ENCODE peak calls at places on chromosomes 2 and 18, in seven cellular contexts. T, Z, R, I, H, P and E are unnamed samples.

GRCh38 chr2:25252291-25253152 is 84.1 kb upstream of the POMC start:
- DNase-seq in T (no peak), Z (peak), R (peak), I (peak), H (peak), P (peak), E (no peak)

GRCh38 chr18:50878345-50879301 is at the start of gene ME2:
- DNase-seq in T (peak), Z (peak), R (peak), I (peak), H (peak), P (peak), E (peak)

GRCh38 chr18:63963610-63964256 is 6.1 kb upstream of the SERPINB8 start:
- DNase-seq in T (peak), Z (peak), R (no peak), I (peak), H (no peak), P (peak), E (no peak)

GRCh38 chr18:48580782-48581181 is 42.0 kb downstream of the CTIF start:
- DNase-seq in T (no peak), Z (no peak), R (no peak), I (peak), H (no peak), P (no peak), E (no peak)

GRCh38 chr2:112916145-112916571 is 5.2 kb downstream of the IL37 start:
- DNase-seq in T (no peak), Z (no peak), R (no peak), I (no peak), H (no peak), P (no peak), E (no peak)

GRCh38 chr2:44358498-44358897 is 2.8 kb downstream of the PREPL start:
- DNase-seq in T (no peak), Z (peak), R (peak), I (no peak), H (no peak), P (peak), E (peak)

GRCh38 chr2:100752628-100753333 is 67.2 kb upstream of the NPAS2 start:
- DNase-seq in T (no peak), Z (peak), R (no peak), I (peak), H (no peak), P (peak), E (no peak)

GRCh38 chr2:42917374-42918017 is 125.1 kb upstream of the HAAO start:
- DNase-seq in T (no peak), Z (peak), R (no peak), I (no peak), H (no peak), P (peak), E (no peak)

GRCh38 chr2:240368746-240369724 is 66.4 kb upstream of the GPC1 start:
- DNase-seq in T (no peak), Z (no peak), R (peak), I (no peak), H (no peak), P (no peak), E (no peak)

GRCh38 chr2:239040152-239040761 is 192.4 kb downstream of the TWIST2 start:
- DNase-seq in T (no peak), Z (no peak), R (no peak), I (no peak), H (no peak), P (no peak), E (no peak)

GRCh38 chr2:176537932-176538331 is 268.7 kb downstream of the MTX2 start:
- DNase-seq in T (no peak), Z (no peak), R (no peak), I (no peak), H (no peak), P (no peak), E (no peak)

GRCh38 chr18:44687421-44687820 is 6.7 kb downstream of the SETBP1 start:
- DNase-seq in T (no peak), Z (no peak), R (no peak), I (no peak), H (no peak), P (no peak), E (no peak)

GRCh38 chr2:100274076-100274475 is 48.2 kb downstream of the LONRF2 start:
- DNase-seq in T (no peak), Z (no peak), R (no peak), I (no peak), H (no peak), P (no peak), E (no peak)

GRCh38 chr2:215705771-215706261 is 269.9 kb upstream of the FN1 start:
- DNase-seq in T (no peak), Z (no peak), R (no peak), I (no peak), H (no peak), P (peak), E (no peak)

GRCh38 chr2:148237911-148238310 is 217.0 kb downstream of the MBD5 start:
- DNase-seq in T (no peak), Z (no peak), R (no peak), I (no peak), H (no peak), P (no peak), E (no peak)

GRCh38 chr18:56413862-56414261 is 224.5 kb downstream of the TXNL1 start:
- DNase-seq in T (no peak), Z (no peak), R (no peak), I (no peak), H (no peak), P (no peak), E (no peak)

GRCh38 chr2:714005-714741 is 37.0 kb upstream of the TMEM18 start:
- DNase-seq in T (peak), Z (peak), R (no peak), I (peak), H (no peak), P (no peak), E (peak)

GRCh38 chr2:192140236-192140839 is 54.4 kb downstream of the TMEFF2 start:
- DNase-seq in T (no peak), Z (no peak), R (no peak), I (no peak), H (no peak), P (peak), E (no peak)

GRCh38 chr18:28766027-28766426 is 589.1 kb upstream of the CDH2 start:
- DNase-seq in T (no peak), Z (peak), R (no peak), I (no peak), H (no peak), P (peak), E (no peak)

GRCh38 chr18:67710639-67711038 is 194.1 kb upstream of the DSEL start:
- DNase-seq in T (no peak), Z (no peak), R (no peak), I (peak), H (no peak), P (no peak), E (no peak)

GRCh38 chr2:101426808-101427207 is 39.5 kb upstream of the CREG2 start:
- DNase-seq in T (no peak), Z (no peak), R (no peak), I (no peak), H (no peak), P (no peak), E (no peak)

GRCh38 chr2:63785096-63785495 is 56.6 kb upstream of the UGP2 start:
- DNase-seq in T (no peak), Z (no peak), R (no peak), I (no peak), H (no peak), P (no peak), E (no peak)

GRCh38 chr2:14907014-14907612 is 274.6 kb downstream of the LRATD1 start:
- DNase-seq in T (no peak), Z (no peak), R (no peak), I (no peak), H (no peak), P (no peak), E (no peak)

GRCh38 chr2:236527198-236527640 is 42.4 kb upstream of the ACKR3 start:
- DNase-seq in T (no peak), Z (no peak), R (no peak), I (no peak), H (no peak), P (peak), E (no peak)

GRCh38 chr2:199470672-199471442 is 13.1 kb upstream of the SATB2 start:
- DNase-seq in T (no peak), Z (no peak), R (no peak), I (no peak), H (no peak), P (no peak), E (no peak)

GRCh38 chr2:181678033-181678586 is 2.2 kb downstream of the NEUROD1 start:
- DNase-seq in T (peak), Z (peak), R (peak), I (peak), H (peak), P (peak), E (no peak)

GRCh38 chr2:136310005-136310495 is 192.1 kb upstream of the CXCR4 start:
- DNase-seq in T (no peak), Z (no peak), R (no peak), I (no peak), H (no peak), P (no peak), E (peak)

GRCh38 chr18:8609711-8610441 is 639 bp downstream of the RAB12 start:
- DNase-seq in T (no peak), Z (no peak), R (peak), I (peak), H (peak), P (no peak), E (no peak)

GRCh38 chr2:19574788-19575260 is 216.4 kb upstream of the OSR1 start:
- DNase-seq in T (peak), Z (peak), R (peak), I (peak), H (no peak), P (peak), E (no peak)

GRCh38 chr2:173217106-173217840 is 137.4 kb upstream of the CDCA7 start:
- DNase-seq in T (no peak), Z (no peak), R (no peak), I (no peak), H (no peak), P (peak), E (no peak)

GRCh38 chr2:128091691-128092050 is 671 bp downstream of the UGGT1 start:
- DNase-seq in T (no peak), Z (peak), R (no peak), I (no peak), H (no peak), P (peak), E (no peak)

GRCh38 chr18:10726198-10727068 is 200.6 kb downstream of the NAPG start:
- DNase-seq in T (no peak), Z (no peak), R (no peak), I (no peak), H (no peak), P (no peak), E (no peak)

GRCh38 chr2:132804045-132804444 is 134.0 kb upstream of the LYPD1 start:
- DNase-seq in T (peak), Z (peak), R (no peak), I (no peak), H (no peak), P (peak), E (no peak)

GRCh38 chr2:75563591-75563990 is 2.9 kb upstream of the EVA1A start:
- DNase-seq in T (no peak), Z (no peak), R (no peak), I (no peak), H (no peak), P (no peak), E (no peak)

DNA sequence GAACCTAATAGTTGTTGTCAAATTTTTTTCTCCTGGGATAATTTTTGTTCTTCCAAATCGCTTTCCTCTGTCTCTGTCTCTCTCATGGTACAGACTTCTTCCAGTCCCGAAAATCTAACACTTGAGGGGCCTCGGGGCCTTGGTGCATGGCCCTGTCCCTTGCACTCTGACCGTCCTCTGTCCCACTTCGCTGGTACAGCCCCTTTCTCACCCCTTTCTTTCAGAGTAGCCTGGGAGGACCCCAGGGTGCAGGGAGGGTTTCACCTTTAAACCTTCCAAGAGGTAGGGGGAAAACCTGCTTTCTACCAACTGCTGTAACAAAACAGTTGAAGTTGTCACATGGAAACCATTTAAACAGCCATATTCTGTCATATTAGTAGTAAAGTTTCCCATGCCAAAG is 22.2 kb upstream of the FAHD2A start:
- DNase-seq in T (no peak), Z (no peak), R (no peak), I (no peak), H (no peak), P (no peak), E (no peak)
- TF ChIP-seq CTCF in T (no peak), Z (no peak), R (no peak), I (no peak), H (no peak), P (no peak), E (no peak)

GRCh38 chr2:129619471-129619870 is 360.0 kb upstream of the RAB6C start:
- DNase-seq in T (no peak), Z (no peak), R (no peak), I (no peak), H (no peak), P (no peak), E (no peak)
- TF ChIP-seq CTCF in T (no peak), Z (no peak), R (no peak), I (no peak), H (no peak), P (no peak), E (no peak)

DNA sequence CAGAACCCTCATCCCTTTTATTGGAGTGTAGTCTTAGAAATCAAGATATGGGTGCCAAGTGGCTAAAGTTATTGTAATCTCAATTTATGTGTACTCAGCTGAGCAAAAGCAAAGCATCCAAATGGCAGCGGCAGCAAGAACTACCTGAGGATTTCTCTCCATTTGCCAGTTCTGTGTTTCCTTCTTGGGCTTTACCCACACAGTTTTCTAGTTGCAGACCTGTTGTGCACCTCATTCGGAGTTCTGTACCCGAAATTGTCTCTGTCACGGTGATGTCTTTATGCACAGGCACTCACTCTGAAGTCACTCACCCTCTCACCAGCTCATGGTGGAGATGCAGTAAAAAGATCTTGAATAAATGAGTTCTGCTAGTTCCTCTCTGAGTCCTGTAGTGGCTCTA is 43.6 kb downstream of the INPP4A start:
- DNase-seq in T (no peak), Z (no peak), R (no peak), I (no peak), H (peak), P (no peak), E (no peak)
- TF ChIP-seq CTCF in T (no peak), Z (no peak), R (no peak), I (no peak), H (no peak), P (no peak), E (no peak)

DNA sequence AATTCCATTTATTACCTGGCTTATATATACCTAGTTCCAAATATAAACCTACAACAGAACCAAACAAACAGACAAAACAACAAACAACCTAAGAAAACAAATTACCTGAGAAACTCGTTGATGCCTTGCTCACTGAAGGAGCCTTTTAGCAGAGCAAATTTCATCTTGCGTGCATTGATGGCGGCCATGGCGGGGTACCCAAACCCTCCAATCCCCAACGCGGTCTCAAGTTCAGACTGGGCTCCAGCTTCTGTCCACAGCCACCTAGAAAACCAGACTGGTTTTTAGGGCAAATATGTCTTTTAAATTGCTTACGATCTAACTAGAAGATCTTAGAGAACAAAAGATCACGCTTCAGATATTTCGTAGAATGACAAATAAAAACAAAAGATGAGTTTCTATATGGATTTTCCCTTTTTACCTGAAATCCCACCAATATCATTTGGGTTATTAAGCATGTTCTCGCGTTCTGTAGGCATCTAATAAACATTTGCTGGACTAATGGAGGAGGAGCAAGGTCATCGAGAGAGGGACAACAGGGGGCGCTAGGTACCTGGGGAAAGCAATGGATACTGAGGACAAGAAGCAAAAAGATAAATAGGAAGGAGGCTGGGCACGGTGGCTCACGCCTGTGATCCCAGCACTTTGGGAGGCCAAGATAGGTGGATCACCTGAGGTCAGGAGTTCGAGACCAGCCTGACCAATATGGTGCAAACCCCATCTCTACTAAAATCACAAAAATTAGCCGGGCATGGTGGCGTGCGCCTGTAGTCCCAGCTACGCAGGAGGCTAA is 25.2 kb downstream of the PDIA6 start:
- DNase-seq in T (no peak), Z (no peak), R (no peak), I (no peak), H (peak), P (no peak), E (no peak)
- TF ChIP-seq CTCF in T (peak), Z (peak), R (no peak), I (peak), H (no peak), P (no peak), E (peak)

DNA sequence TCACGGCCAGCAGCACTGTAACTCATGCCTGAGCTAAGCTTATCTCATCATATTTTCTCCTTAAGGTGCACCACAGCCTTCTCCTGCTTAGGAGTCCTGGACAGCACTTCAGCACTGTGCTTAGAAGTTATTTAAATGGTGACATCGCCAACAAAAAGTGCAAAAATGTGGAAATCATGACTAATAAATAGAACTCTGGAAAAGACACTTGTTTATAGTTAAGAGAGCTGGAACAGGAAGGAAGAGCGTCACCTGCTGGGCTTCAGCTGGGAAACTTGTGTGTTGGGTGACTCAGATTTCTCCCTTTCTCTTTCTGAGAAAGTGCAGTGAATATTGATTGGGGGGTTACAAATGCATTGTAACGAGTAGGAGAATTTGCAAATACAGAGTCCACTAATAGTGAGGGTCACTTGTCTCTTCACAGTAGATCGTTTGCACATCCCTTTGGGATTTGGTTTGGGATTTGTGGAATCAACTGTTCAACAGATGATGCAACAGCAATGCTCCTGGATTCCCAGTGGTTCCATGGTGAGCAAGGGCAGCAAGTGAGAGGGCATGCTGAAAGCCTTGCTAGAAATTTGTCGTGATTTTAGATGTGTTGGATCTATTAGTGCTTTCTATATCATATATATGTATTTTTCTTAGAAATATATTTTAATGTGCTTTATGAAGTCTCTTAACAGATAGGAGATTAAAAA is 84.2 kb downstream of the DOK6 start:
- DNase-seq in T (peak), Z (peak), R (no peak), I (no peak), H (no peak), P (peak), E (no peak)
- TF ChIP-seq CTCF in T (peak), Z (peak), R (no peak), I (peak), H (no peak), P (peak), E (no peak)

DNA sequence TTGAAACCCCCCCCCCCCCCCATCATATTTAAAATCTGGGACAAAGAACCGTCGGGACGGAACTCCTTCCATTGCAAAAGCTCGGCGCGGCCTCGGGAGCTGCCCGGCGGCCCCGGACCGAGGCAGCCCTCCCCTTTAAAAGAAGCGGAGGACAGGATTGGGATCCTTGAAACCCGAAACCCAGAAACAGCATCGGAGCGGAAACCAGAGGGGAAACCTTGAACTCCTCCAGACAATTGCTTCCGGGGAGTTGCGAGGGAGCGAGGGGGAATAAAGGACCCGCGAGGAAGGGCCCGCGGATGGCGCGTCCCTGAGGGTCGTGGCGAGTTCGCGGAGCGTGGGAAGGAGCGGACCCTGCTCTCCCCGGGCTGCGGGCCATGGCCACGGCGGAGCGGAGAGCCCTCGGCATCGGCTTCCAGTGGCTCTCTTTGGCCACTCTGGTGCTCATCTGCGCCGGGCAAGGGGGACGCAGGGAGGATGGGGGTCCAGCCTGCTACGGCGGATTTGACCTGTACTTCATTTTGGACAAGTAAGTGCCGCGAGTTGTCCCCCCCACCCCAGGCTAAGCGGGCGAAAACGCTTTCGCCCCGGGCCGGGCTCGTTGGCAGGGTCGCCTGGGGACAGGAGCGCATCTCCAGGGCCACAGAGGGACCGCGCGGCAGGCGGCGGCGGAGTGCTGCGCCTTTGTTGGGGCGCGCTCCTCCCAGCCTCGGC is at the start of gene ANTXR1:
- DNase-seq in T (peak), Z (peak), R (peak), I (peak), H (peak), P (peak), E (no peak)
- TF ChIP-seq CTCF in T (no peak), Z (no peak), R (no peak), I (no peak), H (no peak), P (no peak), E (no peak)

DNA sequence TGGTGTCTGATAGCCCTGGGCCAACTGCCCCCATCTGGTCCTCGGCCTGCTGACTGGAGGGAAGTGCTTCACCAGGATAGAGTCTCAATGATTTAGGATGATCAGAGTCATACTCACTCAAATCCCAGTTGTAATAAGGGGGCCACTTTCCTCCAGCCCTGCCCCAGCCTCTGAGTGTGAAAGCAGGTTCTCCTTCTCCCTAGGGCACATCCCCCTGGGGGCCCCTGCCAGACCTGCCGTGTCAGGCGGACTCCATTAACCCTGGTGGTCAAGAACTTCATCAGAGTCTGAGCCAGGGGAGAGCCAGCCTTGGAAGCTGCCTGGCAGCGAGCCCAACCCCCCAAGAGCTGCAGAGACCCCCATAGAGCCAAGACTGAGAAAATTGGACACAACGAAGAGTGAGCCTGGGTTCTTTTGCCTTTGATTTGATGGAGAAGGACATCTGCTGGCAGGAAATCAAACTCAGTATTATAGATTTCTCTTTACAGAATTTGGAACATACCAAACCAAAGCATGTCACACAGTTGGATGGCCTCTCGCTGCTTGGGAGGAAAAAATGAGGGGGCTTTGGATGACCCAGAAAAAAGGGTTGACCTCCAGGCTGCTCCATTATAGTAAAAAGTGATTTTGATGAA is 509.5 kb downstream of the CMPK2 start:
- DNase-seq in T (no peak), Z (no peak), R (no peak), I (no peak), H (no peak), P (no peak), E (no peak)
- TF ChIP-seq CTCF in T (no peak), Z (no peak), R (no peak), I (no peak), H (no peak), P (no peak), E (peak)